ENCODE peak calls at places on chromosome 18, in nine cellular contexts. W, Y, F, O, S, U, B, X and L are unnamed samples.

GRCh38 chr18:394997-395383 is 105.5 kb downstream of the COLEC12 start:
- DNase-seq in O (no peak), U (no peak), X (no peak), W (peak), S (no peak), Y (peak), F (no peak), B (no peak), L (no peak)

GRCh38 chr18:59056706-59057492 is 82.8 kb upstream of the SEC11C start:
- DNase-seq in S (no peak), B (peak), X (peak), Y (peak), O (peak), W (peak), U (peak), F (peak), L (peak)

GRCh38 chr18:6994719-6995430 is 122.7 kb downstream of the LAMA1 start:
- DNase-seq in X (no peak), U (no peak), S (no peak), Y (no peak), F (no peak), B (peak), W (no peak), O (no peak), L (no peak)

GRCh38 chr18:28560339-28560738 is 383.4 kb upstream of the CDH2 start:
- DNase-seq in U (no peak), Y (no peak), X (no peak), W (no peak), S (no peak), F (no peak), B (no peak), O (no peak), L (no peak)

GRCh38 chr18:52348209-52348608 is 8.2 kb downstream of the DCC start:
- DNase-seq in O (no peak), F (no peak), X (peak), Y (no peak), U (no peak), B (peak), S (no peak), W (no peak), L (no peak)

GRCh38 chr18:48659188-48660009 is 120.6 kb downstream of the CTIF start:
- DNase-seq in B (no peak), F (no peak), W (no peak), U (no peak), X (no peak), O (peak), S (no peak), Y (peak), L (no peak)

GRCh38 chr18:23689031-23689615 is at the start of gene LAMA3:
- DNase-seq in B (peak), U (peak), O (peak), X (peak), Y (peak), S (no peak), F (peak), W (peak), L (no peak)

GRCh38 chr18:40534748-40535147 is 1420.3 kb upstream of the PIK3C3 start:
- DNase-seq in F (no peak), S (no peak), U (no peak), X (no peak), Y (no peak), W (no peak), B (peak), O (no peak), L (no peak)

GRCh38 chr18:49024808-49025361 is 74.1 kb upstream of the SMAD7 start:
- DNase-seq in X (no peak), W (no peak), U (no peak), F (peak), Y (no peak), O (no peak), B (no peak), S (no peak), L (no peak)

DNA sequence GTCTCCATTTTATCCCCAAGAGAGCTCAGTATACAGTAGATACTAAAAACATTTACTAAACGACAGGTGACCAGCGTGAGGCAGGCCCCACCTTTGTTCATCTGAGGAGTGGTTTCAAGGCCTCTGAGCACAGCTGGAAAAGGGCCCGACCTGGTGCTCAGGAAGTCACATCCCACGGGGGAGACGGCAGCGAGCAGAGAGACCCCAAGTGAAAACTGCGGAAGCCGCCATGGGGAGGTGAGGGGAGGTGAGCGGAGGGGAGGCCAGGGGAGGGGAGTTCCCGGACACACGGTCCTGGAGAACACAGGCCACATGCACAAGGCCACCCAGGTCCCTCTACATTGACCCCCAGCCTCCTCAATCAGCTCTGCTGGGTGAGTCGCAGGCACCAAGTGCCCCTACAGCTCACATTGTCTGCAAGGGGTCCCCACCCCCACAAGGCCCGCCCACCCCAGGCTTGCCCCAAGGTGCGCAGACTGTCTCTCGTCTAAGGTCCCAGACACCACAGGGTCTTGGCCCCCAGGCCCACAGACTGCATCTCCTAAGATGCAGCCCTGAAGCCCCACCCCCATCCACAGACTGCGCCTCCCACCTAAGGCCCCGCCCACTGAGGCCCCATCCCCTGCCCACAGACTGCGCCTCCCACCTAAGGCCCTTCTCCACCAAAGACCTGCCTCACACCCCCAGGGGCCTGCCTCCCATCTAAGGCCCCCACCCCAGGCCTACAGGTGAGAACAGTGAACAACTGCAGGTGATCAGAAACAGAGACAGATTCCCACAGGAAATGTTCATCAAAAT is 19.1 kb downstream of the PARD6G start:
- DNase-seq in O (no peak), Y (no peak), U (no peak), S (no peak), B (no peak), X (no peak), W (no peak), F (no peak), L (no peak)
- TF ChIP-seq CTCF in O (no peak), Y (no peak), U (no peak), S (no peak), B (no peak), X (no peak), W (no peak), F (no peak), L (no peak)

DNA sequence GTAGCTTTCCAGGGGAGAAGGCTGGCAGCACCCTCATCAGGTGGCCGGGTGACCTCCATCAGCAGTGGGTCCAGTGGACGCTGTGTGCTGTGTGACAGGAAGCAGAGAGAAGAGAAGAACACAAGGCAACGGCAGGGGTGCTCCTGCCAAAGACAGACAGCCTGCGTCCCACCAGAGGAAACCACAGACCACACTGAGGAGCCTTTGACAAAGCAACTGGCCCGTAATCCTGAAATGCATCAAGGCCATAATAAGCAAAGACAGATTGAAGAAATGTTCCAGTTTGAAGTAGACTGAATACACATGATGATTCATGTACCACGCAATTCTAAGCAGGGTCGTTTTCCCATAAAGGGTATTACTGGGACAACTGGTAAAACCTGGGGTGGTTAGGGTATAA is 172.4 kb downstream of the FBXO15 start:
- DNase-seq in S (no peak), F (no peak), X (no peak), O (no peak), W (no peak), U (no peak), Y (no peak), B (no peak), L (no peak)
- TF ChIP-seq CTCF in S (no peak), F (no peak), X (no peak), O (no peak), W (no peak), U (no peak), Y (no peak), B (no peak), L (no peak)

DNA sequence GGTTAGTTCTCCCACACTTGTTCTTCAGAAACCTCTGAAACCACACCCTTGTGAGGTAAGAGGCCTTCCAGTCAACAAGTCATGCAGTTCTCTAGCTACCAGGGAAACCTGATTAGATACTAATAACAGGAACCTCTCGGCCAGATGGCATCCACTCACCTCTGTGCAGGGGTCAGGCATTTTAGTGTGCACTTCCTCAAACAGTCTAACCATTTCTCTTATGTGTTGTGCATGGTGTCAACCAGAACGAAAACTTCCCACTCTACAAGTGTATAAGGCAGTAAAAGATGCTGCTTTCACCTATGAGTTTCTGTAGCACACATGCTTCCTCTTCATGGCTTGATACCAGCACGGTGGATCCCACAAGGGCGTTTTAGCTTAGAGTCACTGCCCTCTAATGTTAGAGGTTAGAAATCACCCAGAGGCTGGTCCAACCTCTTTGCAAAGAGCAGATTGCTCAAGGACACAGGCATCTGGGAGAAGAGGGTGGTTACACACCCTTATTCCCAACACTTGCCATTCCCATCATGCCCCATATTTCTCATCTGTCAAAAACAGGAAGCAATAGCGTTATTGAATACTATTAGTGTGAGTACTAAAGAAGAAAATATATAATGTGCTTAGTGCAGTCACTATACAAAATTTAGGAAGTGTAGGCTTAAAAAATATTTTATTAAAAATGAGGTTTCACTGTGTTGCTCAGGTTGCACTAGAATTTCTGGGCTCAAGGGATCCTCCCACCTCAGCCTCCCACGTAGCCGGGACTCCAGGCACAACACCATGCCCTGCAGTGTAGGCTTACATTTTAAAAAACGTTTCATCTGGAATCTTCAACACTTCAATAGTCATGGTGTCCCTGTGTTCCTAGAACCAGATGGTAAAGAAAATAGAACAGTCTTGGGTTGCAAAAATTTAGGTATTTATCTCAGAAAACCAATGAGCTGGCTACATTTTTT is 34.5 kb upstream of the RAB31 start:
- DNase-seq in W (peak), O (peak), U (no peak), X (peak), B (peak), F (no peak), Y (no peak), S (no peak), L (no peak)
- TF ChIP-seq CTCF in W (peak), O (peak), U (no peak), X (no peak), B (peak), F (no peak), Y (no peak), S (peak), L (no peak)

GRCh38 chr18:63071566-63072175 is 247.9 kb downstream of the BCL2 start:
- DNase-seq in S (no peak), Y (no peak), O (no peak), F (no peak), X (no peak), B (peak), U (no peak), W (no peak), L (no peak)

GRCh38 chr18:63074987-63075404 is 244.6 kb downstream of the BCL2 start:
- DNase-seq in Y (peak), B (peak), S (peak), F (peak), U (peak), O (peak), X (peak), W (no peak), L (peak)

GRCh38 chr18:63069496-63069895 is 250.1 kb downstream of the BCL2 start:
- DNase-seq in X (no peak), Y (no peak), B (no peak), U (no peak), F (no peak), W (no peak), S (no peak), O (no peak), L (no peak)

GRCh38 chr18:63070750-63071502 is 248.6 kb downstream of the BCL2 start:
- DNase-seq in W (no peak), O (no peak), Y (no peak), B (no peak), F (no peak), S (no peak), U (no peak), X (no peak), L (no peak)

GRCh38 chr18:63073481-63073880 is 246.1 kb downstream of the BCL2 start:
- DNase-seq in Y (no peak), U (no peak), F (no peak), B (no peak), S (no peak), X (peak), W (no peak), O (no peak), L (no peak)
- TF ChIP-seq CTCF in Y (no peak), U (no peak), F (no peak), B (peak), S (no peak), X (no peak), W (no peak), O (no peak), L (no peak)

GRCh38 chr18:12091742-12092141 is 1.9 kb upstream of the ANKRD62 start:
- DNase-seq in B (no peak), U (no peak), F (peak), O (no peak), Y (no peak), W (no peak), S (no peak), X (no peak), L (no peak)

GRCh38 chr18:12088731-12089375 is 4.8 kb upstream of the ANKRD62 start:
- DNase-seq in S (no peak), F (peak), Y (no peak), W (no peak), X (no peak), O (no peak), B (no peak), U (no peak), L (no peak)

GRCh38 chr18:12088096-12088495 is 5.5 kb upstream of the ANKRD62 start:
- DNase-seq in B (no peak), W (no peak), X (no peak), U (no peak), S (no peak), O (no peak), F (no peak), Y (no peak), L (no peak)

GRCh38 chr18:12093520-12094257 is at the start of gene ANKRD62:
- DNase-seq in W (no peak), U (no peak), Y (no peak), B (no peak), F (no peak), S (no peak), O (no peak), X (no peak), L (no peak)

DNA sequence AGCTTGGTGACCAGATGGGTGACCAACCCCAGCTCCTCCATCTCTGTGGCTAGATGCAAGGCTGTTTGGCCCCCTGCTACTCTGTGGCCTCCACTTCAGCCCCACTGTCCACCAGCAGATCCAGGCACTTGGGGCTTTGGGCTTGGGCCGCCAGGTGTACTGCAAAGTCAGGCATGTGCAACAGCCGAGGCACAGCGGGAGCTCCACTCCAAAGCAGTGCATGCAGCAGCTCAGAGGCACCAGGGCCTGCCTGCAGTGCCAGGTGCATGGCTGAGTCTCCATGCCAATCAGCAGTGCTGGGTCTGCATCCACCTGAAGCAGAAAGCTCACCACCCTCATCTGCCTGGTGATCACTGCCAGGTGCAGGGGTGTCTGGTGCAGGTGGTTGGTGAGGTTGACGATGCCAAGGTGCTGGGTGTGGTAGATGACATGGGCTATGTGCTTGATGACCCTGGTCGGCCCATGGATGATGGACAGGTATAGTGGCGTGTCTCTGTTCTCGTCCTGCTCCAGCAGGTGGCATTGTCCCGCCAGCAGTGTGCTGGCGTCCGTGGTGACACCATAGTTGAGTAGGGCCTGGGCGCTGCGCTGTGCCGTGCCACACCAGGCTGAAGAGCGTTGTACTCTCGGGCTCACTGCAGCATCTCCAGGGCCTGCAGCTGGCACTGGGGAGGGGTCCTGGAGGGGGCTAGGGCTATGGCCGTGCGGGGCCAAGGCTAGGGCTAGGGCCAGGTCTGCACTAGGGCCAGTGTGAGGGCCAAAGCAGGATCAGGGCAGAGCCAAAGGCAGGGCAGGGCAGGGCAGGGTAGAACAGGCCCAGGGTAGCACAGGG is 1.0 kb upstream of the ANKRD62 start:
- DNase-seq in S (no peak), W (no peak), B (peak), O (no peak), Y (no peak), F (no peak), X (peak), U (no peak), L (no peak)
- TF ChIP-seq CTCF in S (no peak), W (no peak), B (peak), O (no peak), Y (no peak), F (no peak), X (peak), U (no peak), L (no peak)

DNA sequence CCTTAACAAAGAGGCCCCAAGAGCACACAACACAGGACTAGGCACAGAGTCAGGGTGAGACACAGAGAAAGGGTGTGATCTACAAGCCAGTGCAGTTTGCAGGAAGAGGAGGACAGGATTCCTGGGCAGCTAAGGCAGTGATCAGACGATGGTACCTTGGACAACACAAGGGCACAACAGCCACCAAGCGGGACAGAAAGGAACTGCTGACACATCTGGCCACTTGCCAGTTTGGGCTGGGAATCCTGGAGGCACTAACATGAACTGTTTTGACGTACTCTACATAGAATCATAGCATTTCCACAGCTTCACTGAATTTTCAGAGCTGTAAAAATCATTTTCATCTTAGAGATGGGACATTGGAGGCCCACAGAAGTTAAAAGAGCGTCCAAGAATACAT is 221.5 kb upstream of the SLC35G4 start:
- DNase-seq in W (no peak), B (peak), O (peak), F (peak), S (no peak), U (no peak), X (peak), Y (no peak), L (peak)
- TF ChIP-seq CTCF in W (no peak), B (no peak), O (no peak), F (peak), S (no peak), U (no peak), X (peak), Y (no peak), L (no peak)

GRCh38 chr18:26458526-26459232 is 89.7 kb downstream of the KCTD1 start:
- DNase-seq in F (no peak), X (no peak), S (no peak), W (no peak), U (no peak), B (peak), Y (no peak), O (no peak), L (no peak)

GRCh38 chr18:26457611-26458350 is 90.6 kb downstream of the KCTD1 start:
- DNase-seq in O (no peak), U (no peak), B (no peak), W (no peak), Y (no peak), F (no peak), S (no peak), X (no peak), L (no peak)

GRCh38 chr18:26459884-26460283 is 88.5 kb downstream of the KCTD1 start:
- DNase-seq in O (no peak), S (no peak), Y (no peak), W (no peak), X (no peak), B (no peak), U (no peak), F (no peak), L (no peak)

GRCh38 chr18:26460449-26461091 is 87.8 kb downstream of the KCTD1 start:
- DNase-seq in W (no peak), U (no peak), F (no peak), Y (no peak), X (no peak), O (peak), S (no peak), B (peak), L (no peak)

DNA sequence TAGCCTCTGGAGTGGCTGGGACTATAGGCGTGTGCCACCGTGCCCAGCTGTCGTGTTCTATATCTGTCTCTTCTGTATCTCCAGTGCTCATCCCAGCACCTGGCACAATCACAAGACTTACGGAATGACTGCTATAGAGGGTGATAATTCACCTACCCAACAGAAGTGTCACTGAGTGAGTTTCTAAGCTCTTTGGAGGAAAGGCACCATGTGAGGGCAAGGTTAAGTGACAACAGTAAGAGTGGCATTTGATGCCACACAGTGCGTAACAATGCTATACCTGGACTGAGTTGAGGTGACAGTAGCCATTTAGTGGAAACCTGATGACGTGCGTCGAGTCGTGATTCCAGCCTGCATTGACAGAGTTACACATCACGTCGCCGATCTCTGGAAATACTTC is 89.0 kb downstream of the KCTD1 start:
- DNase-seq in S (no peak), O (no peak), F (no peak), U (no peak), X (no peak), Y (no peak), W (no peak), B (no peak), L (no peak)
- TF ChIP-seq CTCF in S (no peak), O (no peak), F (no peak), U (no peak), X (no peak), Y (no peak), W (no peak), B (no peak), L (no peak)